ENCODE peak calls at places on chromosomes 3 and 15, in eight cellular contexts. Z is A549, E is IMR-90, I is HepG2, J is H1, O is K562, S is SK-N-SH, V is GM12878. Q is an unnamed sample.

GRCh38 chr15:42102646-42103235 is 8.4 kb upstream of the PLA2G4D start:
- DNase-seq in Z (no peak), E (peak; percentile 49), I (no peak), J (no peak), O (no peak), S (no peak), V (no peak), Q (no peak)

GRCh38 chr3:11050666-11051323 is 58.2 kb downstream of the SLC6A1 start:
- DNase-seq in Z (no peak), E (no peak), I (no peak), J (no peak), O (no peak), S (no peak), V (no peak), Q (no peak)

GRCh38 chr3:46962427-46962826 is 14.1 kb downstream of the CCDC12 start:
- DNase-seq in Z (no peak), E (no peak), I (no peak), J (no peak), O (no peak), S (no peak), V (no peak), Q (no peak)

GRCh38 chr3:66397745-66398144 is 103.1 kb downstream of the LRIG1 start:
- DNase-seq in Z (no peak), E (peak; percentile 34), I (no peak), J (no peak), O (no peak), S (no peak), V (no peak), Q (no peak)

GRCh38 chr15:73049564-73050215 is 2.6 kb upstream of the NEO1 start:
- DNase-seq in Z (no peak), E (no peak), I (no peak), J (no peak), O (no peak), S (no peak), V (no peak), Q (no peak)

GRCh38 chr3:11591401-11592266 is 52.1 kb downstream of the VGLL4 start:
- DNase-seq in Z (no peak), E (peak; percentile 87), I (peak; percentile 82), J (no peak), O (no peak), S (no peak), V (no peak), Q (peak; percentile 44)

GRCh38 chr3:11662392-11662990 is 18.8 kb upstream of the VGLL4 start:
- DNase-seq in Z (peak; percentile 28), E (no peak), I (peak; percentile 29), J (no peak), O (no peak), S (no peak), V (no peak), Q (no peak)

GRCh38 chr3:130932979-130933378 is 39.1 kb downstream of the ATP2C1 start:
- DNase-seq in Z (no peak), E (no peak), I (no peak), J (no peak), O (no peak), S (no peak), V (no peak), Q (no peak)

GRCh38 chr15:50484781-50485180 is 60.6 kb downstream of the USP8 start:
- DNase-seq in Z (no peak), E (no peak), I (no peak), J (no peak), O (no peak), S (no peak), V (peak; percentile 46), Q (no peak)

GRCh38 chr15:33242669-33243191 is 48.2 kb upstream of the FMN1 start:
- DNase-seq in Z (peak; percentile 48), E (no peak), I (no peak), J (no peak), O (peak; percentile 17), S (peak; percentile 25), V (no peak), Q (no peak)

GRCh38 chr15:33242165-33242564 is 47.7 kb upstream of the FMN1 start:
- DNase-seq in Z (peak; percentile 69), E (peak; percentile 27), I (peak; percentile 10), J (no peak), O (no peak), S (peak; percentile 7), V (no peak), Q (no peak)

GRCh38 chr15:33244471-33244870 is 50.0 kb upstream of the FMN1 start:
- DNase-seq in Z (no peak), E (no peak), I (no peak), J (no peak), O (no peak), S (no peak), V (no peak), Q (no peak)

GRCh38 chr15:33243869-33244268 is 49.4 kb upstream of the FMN1 start:
- DNase-seq in Z (peak; percentile 86), E (peak; percentile 44), I (peak; percentile 44), J (no peak), O (no peak), S (peak; percentile 24), V (no peak), Q (no peak)

GRCh38 chr15:33243393-33243792 is 48.9 kb upstream of the FMN1 start:
- DNase-seq in Z (peak; percentile 18), E (peak; percentile 12), I (no peak), J (no peak), O (no peak), S (no peak), V (no peak), Q (no peak)
- TF ChIP-seq USF2 in Z (no peak), E (no peak), I (no peak), J (no peak), O (no peak), S (no peak), V (no peak), Q (no peak)

GRCh38 chr15:52491460-52491859 is 37.2 kb downstream of the MYO5A start:
- DNase-seq in Z (no peak), E (no peak), I (no peak), J (no peak), O (no peak), S (no peak), V (no peak), Q (no peak)
- TF ChIP-seq USF2 in Z (no peak), E (no peak), I (no peak), J (no peak), O (no peak), S (no peak), V (no peak), Q (no peak)

GRCh38 chr3:126936110-126936509 is 46.8 kb upstream of the PLXNA1 start:
- DNase-seq in Z (no peak), E (no peak), I (no peak), J (no peak), O (no peak), S (no peak), V (no peak), Q (no peak)

GRCh38 chr3:126937533-126938432 is 45.1 kb upstream of the PLXNA1 start:
- DNase-seq in Z (no peak), E (peak; percentile 56), I (no peak), J (no peak), O (no peak), S (peak; percentile 81), V (no peak), Q (no peak)

GRCh38 chr3:126938520-126939346 is 44.2 kb upstream of the PLXNA1 start:
- DNase-seq in Z (no peak), E (no peak), I (no peak), J (no peak), O (no peak), S (no peak), V (no peak), Q (no peak)

GRCh38 chr3:126934991-126935390 is 47.9 kb upstream of the PLXNA1 start:
- DNase-seq in Z (no peak), E (no peak), I (no peak), J (no peak), O (no peak), S (no peak), V (no peak), Q (no peak)

GRCh38 chr3:126936853-126937395 is 46.0 kb upstream of the PLXNA1 start:
- DNase-seq in Z (no peak), E (no peak), I (no peak), J (no peak), O (no peak), S (no peak), V (no peak), Q (no peak)
- TF ChIP-seq USF2 in Z (no peak), E (no peak), I (no peak), J (no peak), O (no peak), S (no peak), V (no peak), Q (no peak)

GRCh38 chr3:166211451-166211850 is 374.2 kb upstream of the BCHE start:
- DNase-seq in Z (no peak), E (no peak), I (no peak), J (no peak), O (no peak), S (no peak), V (no peak), Q (no peak)
- TF ChIP-seq USF2 in Z (no peak), E (no peak), I (no peak), J (no peak), O (no peak), S (no peak), V (no peak), Q (no peak)

GRCh38 chr3:88987786-88988185 is 119.6 kb upstream of the EPHA3 start:
- DNase-seq in Z (no peak), E (no peak), I (no peak), J (no peak), O (no peak), S (no peak), V (no peak), Q (no peak)

GRCh38 chr3:88988906-88989305 is 118.5 kb upstream of the EPHA3 start:
- DNase-seq in Z (no peak), E (no peak), I (no peak), J (no peak), O (no peak), S (no peak), V (no peak), Q (no peak)

GRCh38 chr3:88985491-88985890 is 121.9 kb upstream of the EPHA3 start:
- DNase-seq in Z (no peak), E (peak; percentile 21), I (no peak), J (no peak), O (no peak), S (no peak), V (no peak), Q (no peak)

GRCh38 chr3:88984832-88985231 is 122.6 kb upstream of the EPHA3 start:
- DNase-seq in Z (no peak), E (no peak), I (no peak), J (no peak), O (no peak), S (no peak), V (no peak), Q (no peak)

DNA sequence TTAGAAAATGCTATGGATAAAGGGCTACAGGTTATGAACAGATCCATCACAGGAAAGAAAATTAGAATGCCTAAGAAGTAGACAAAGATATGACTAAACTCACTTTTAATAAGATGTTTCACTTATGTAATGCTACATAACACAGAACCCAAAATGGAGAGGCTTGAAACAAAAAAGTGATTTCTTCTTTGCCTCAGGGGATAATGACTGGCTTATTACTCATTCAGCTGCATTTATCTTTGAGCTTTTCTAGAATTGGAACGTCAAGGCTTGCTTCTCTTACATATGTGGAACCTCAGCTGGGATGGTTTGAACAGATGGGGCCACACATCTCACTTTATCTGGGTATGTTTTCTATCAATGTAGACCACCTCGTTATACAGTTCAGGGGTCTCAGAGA is 120.6 kb upstream of the EPHA3 start:
- DNase-seq in Z (no peak), E (peak; percentile 65), I (no peak), J (no peak), O (no peak), S (no peak), V (no peak), Q (no peak)
- TF ChIP-seq USF2 in Z (no peak), E (no peak), I (no peak), J (no peak), O (no peak), S (no peak), V (no peak), Q (no peak)

Q was measured in WTC11.